ENCODE peak calls at places on chromosomes 12 and 14, in seven cellular contexts. E, Y, M, V, D, N and K are unnamed samples.

GRCh38 chr14:96136361-96136760 is 68.3 kb upstream of the BDKRB2 start:
- DNase-seq in E (no peak), Y (peak; percentile 86), M (no peak), V (no peak), D (no peak), N (no peak), K (no peak)

GRCh38 chr12:129089576-129089975 is 236.3 kb downstream of the GLT1D1 start:
- DNase-seq in E (no peak), Y (no peak), M (no peak), V (no peak), D (no peak), N (no peak), K (no peak)

GRCh38 chr14:25833341-25834121 is 764.3 kb downstream of the NOVA1 start:
- DNase-seq in E (peak; percentile 74), Y (peak; percentile 3), M (no peak), V (peak; percentile 12), D (peak; percentile 23), N (peak; percentile 73), K (peak; percentile 25)

GRCh38 chr14:94088516-94088915 is 7.4 kb downstream of the IFI27L1 start:
- DNase-seq in E (no peak), Y (peak; percentile 69), M (no peak), V (no peak), D (no peak), N (peak; percentile 28), K (no peak)

GRCh38 chr12:32708926-32709325 is 29.8 kb downstream of the DNM1L start:
- DNase-seq in E (no peak), Y (no peak), M (no peak), V (no peak), D (no peak), N (no peak), K (no peak)

GRCh38 chr12:131108171-131108955 is 154.7 kb downstream of the ADGRD1 start:
- DNase-seq in E (no peak), Y (no peak), M (peak; percentile 16), V (peak; percentile 32), D (no peak), N (no peak), K (no peak)

GRCh38 chr12:73421832-73422231 is 1115.8 kb upstream of the ATXN7L3B start:
- DNase-seq in E (no peak), Y (peak; percentile 4), M (no peak), V (no peak), D (no peak), N (no peak), K (no peak)

GRCh38 chr12:85693093-85693665 is 143.0 kb downstream of the RASSF9 start:
- DNase-seq in E (no peak), Y (no peak), M (no peak), V (no peak), D (no peak), N (no peak), K (no peak)

DNA sequence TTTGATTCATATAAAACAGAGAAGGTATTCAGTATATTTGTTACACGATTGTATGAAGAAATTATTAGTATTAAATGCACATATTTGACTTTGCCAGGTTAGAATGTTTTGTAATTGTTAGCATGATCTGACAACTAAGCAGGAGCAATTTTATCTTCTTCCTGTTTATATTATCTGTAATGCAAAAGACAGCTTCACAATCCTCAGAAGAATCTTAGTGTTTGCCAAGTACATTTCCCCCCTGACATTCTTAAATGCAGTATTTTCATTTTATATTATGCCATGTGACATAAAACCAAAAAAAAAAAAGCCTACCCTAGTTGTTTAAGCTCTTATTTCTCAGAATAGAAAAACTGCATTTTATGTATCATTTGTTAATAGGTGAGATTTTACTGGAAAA is 469.4 kb downstream of the FOXG1 start:
- DNase-seq in E (no peak), Y (no peak), M (no peak), V (no peak), D (no peak), N (no peak), K (no peak)
- H3K4me3 ChIP-seq in E (no peak overlapping the region), Y (no peak overlapping the region), M (no peak overlapping the region), V (no peak overlapping the region), D (no peak overlapping the region), N (no peak overlapping the region), K (no peak overlapping the region)

DNA sequence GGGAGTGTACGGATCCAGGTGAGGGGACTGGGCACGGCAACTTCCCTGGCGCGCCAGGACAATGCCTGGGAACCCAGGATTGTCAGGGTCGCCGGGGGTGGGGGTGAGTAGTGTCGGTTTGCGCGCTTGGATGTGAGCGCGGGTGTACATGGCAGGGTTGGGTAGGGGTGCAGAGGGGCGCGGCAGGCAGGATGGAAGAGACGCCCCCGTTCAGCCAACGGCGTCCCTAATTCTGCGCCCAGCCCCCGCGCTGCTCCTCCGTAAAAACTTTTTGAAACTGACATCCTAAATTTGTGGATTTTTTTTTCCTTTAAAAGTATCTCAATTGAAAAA is 3.1 kb downstream of the DIO3 start:
- DNase-seq in E (no peak), Y (no peak), M (no peak), V (no peak), D (no peak), N (no peak), K (no peak)
- H3K27me3 ChIP-seq in E (peaks cover 93% of the 10 kb centered on the region), Y (peaks cover 66% of the 10 kb centered on the region), M (peaks cover 70% of the 10 kb centered on the region), V (peaks cover 70% of the 10 kb centered on the region), D (peaks cover 83% of the 10 kb centered on the region), N (peaks cover 99% of the 10 kb centered on the region), K (peaks cover 78% of the 10 kb centered on the region)

DNA sequence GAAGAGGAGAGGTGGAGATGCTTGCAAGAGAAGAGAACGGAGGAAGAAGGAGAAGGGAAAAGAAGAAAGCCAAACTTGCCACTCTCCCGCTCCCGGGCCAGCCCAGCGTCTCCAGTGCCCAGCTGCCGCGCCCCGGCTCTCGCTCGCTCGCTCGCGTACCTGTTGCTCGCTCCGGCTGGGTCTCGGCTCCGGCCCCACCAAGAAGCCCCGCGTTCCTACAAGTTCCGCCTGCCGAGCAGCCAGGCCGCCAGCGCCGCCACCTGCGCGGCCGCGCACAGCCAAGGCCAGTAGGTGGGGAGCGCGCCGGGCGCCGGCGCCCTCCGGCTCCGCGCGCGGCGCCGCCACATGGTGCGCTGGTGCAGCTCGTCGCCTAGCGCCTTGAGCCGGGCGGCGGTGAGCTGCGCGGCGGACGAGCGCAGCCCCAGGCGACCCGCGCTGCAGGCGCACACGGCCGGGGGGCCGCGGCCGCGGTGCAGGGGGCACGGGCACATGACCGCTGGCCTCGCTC is 370 bp downstream of the HRK start:
- DNase-seq in E (peak; percentile 81), Y (peak; percentile 38), M (no peak), V (peak; percentile 69), D (no peak), N (peak; percentile 84), K (peak; percentile 88)
- H3K4me3 ChIP-seq in E (peak overlapping the region; percentile 78), Y (peak overlapping the region; percentile 23), M (peak overlapping the region; percentile 40), V (peak overlapping the region; percentile 63), D (peak overlapping the region; percentile 55), N (peak overlapping the region; percentile 45), K (peak overlapping the region; percentile 71)

DNA sequence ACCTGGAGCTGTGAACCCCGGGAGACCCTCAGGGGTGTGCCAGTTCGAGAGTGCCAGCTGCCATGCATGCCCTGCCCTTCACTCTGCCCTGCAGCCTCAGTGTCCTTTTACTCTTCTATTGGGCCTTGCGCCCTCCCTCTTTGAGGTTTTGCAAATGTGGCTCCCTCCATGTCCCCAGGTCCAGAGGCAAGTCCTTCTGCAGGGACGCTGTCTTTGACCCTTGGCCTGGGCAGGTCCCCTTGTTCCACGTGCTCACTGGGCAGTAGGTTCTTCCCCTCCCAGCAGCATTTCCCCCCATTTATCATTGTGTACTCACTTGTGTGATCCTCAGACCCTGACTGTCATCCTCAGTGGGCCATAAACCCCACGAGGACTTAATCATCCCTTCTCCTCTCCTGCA is 36.5 kb downstream of the TSPAN9 start:
- DNase-seq in E (no peak), Y (no peak), M (no peak), V (no peak), D (no peak), N (no peak), K (no peak)
- H3K27me3 ChIP-seq in E (no peaks in the 10 kb centered on the region), Y (no peaks in the 10 kb centered on the region), M (no peaks in the 10 kb centered on the region), V (no peaks in the 10 kb centered on the region), D (no peaks in the 10 kb centered on the region), N (no peaks in the 10 kb centered on the region), K (no peaks in the 10 kb centered on the region)

DNA sequence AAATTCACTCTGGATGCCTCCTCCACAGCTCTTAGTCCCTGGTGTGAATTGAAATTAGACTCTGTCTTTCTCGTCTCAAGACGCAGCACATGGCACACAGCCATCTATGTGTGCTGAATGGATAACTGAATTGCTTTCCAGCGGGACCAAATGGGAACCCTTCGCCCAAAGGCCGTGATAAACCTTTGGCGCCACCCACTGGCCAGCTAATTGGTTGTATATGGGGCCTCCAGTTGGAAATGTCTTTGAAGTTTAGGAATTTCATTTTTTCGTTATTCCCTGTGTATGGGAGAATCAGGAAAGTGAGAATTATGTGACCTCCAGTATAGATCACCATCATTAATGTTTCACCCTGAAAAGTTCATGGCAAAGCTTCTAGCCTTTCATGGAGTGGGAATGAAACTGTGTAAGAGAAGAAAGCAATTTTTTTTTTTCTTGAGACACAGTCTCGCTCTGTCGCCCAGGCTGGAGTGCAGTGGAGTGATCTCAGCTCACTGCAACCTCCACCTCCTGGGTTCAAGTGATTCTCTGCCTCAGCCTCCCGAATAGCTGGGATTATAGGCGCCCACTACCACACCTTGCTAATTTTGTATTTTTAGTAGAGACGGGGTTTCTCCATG is 9.8 kb upstream of the HSP90AA1 start:
- DNase-seq in E (peak; percentile 93), Y (peak; percentile 55), M (peak; percentile 87), V (peak; percentile 88), D (no peak), N (peak; percentile 89), K (peak; percentile 78)
- H3K4me3 ChIP-seq in E (no peak overlapping the region), Y (no peak overlapping the region), M (no peak overlapping the region), V (no peak overlapping the region), D (no peak overlapping the region), N (no peak overlapping the region), K (no peak overlapping the region)

GRCh38 chr14:99249389-99249788 is 22.6 kb downstream of the BCL11B start:
- DNase-seq in E (no peak), Y (no peak), M (no peak), V (no peak), D (no peak), N (no peak), K (no peak)

GRCh38 chr14:99250636-99251208 is 21.3 kb downstream of the BCL11B start:
- DNase-seq in E (no peak), Y (no peak), M (no peak), V (no peak), D (no peak), N (no peak), K (no peak)

GRCh38 chr14:99247091-99247729 is 24.8 kb downstream of the BCL11B start:
- DNase-seq in E (peak; percentile 35), Y (no peak), M (no peak), V (no peak), D (no peak), N (no peak), K (peak; percentile 75)

GRCh38 chr14:99247772-99248171 is 24.2 kb downstream of the BCL11B start:
- DNase-seq in E (no peak), Y (no peak), M (peak; percentile 32), V (no peak), D (no peak), N (no peak), K (no peak)

GRCh38 chr14:99248761-99249171 is 23.2 kb downstream of the BCL11B start:
- DNase-seq in E (no peak), Y (no peak), M (peak; percentile 6), V (no peak), D (no peak), N (no peak), K (no peak)
- H3K27me3 ChIP-seq in E (no peaks in the 10 kb centered on the region), Y (peaks cover 31% of the 10 kb centered on the region), M (peaks cover 58% of the 10 kb centered on the region), V (peaks cover 67% of the 10 kb centered on the region), D (peaks cover 20% of the 10 kb centered on the region), N (peaks cover 35% of the 10 kb centered on the region), K (no peaks in the 10 kb centered on the region)

GRCh38 chr14:20434701-20435453 is 1.1 kb downstream of the KLHL33 start:
- DNase-seq in E (peak; percentile 71), Y (no peak), M (no peak), V (no peak), D (no peak), N (no peak), K (peak; percentile 77)
- H3K4me3 ChIP-seq in E (peak overlapping the region; percentile 70), Y (peak overlapping the region; percentile 28), M (peak overlapping the region; percentile 29), V (no peak overlapping the region), D (no peak overlapping the region), N (no peak overlapping the region), K (peak overlapping the region; percentile 17)